ENCODE peak calls at places on chromosome 15, in ten cellular contexts. Z, R, W, E, P, D, C, M, N and H are unnamed samples.

GRCh38 chr15:90400759-90401314 is 12.8 kb downstream of the IQGAP1 start:
- DNase-seq in Z (peak; percentile 80), R (peak; percentile 65), W (peak; percentile 73), E (peak; percentile 51), P (peak; percentile 94), D (peak; percentile 74), C (peak; percentile 31), M (peak; percentile 95), N (peak; percentile 96), H (peak; percentile 97)

GRCh38 chr15:70437882-70438331 is 325.5 kb downstream of the UACA start:
- DNase-seq in Z (no peak), R (no peak), W (no peak), E (no peak), P (peak; percentile 61), D (peak; percentile 48), C (no peak), M (no peak), N (no peak), H (no peak)

GRCh38 chr15:56208185-56208584 is 35.5 kb downstream of the RFX7 start:
- DNase-seq in Z (no peak), R (no peak), W (no peak), E (no peak), P (no peak), D (no peak), C (no peak), M (no peak), N (no peak), H (no peak)

GRCh38 chr15:101491739-101492640 is 2.5 kb upstream of the PCSK6 start:
- DNase-seq in Z (no peak), R (no peak), W (no peak), E (no peak), P (no peak), D (no peak), C (no peak), M (no peak), N (no peak), H (no peak)

GRCh38 chr15:88015228-88015860 is 241.2 kb downstream of the NTRK3 start:
- DNase-seq in Z (no peak), R (no peak), W (no peak), E (no peak), P (no peak), D (no peak), C (no peak), M (no peak), N (no peak), H (no peak)

GRCh38 chr15:34271493-34271892 is 46.7 kb downstream of the EMC4 start:
- DNase-seq in Z (no peak), R (peak; percentile 29), W (no peak), E (no peak), P (peak; percentile 80), D (peak; percentile 60), C (no peak), M (peak; percentile 76), N (peak; percentile 31), H (peak; percentile 1)

GRCh38 chr15:49082960-49083359 is 36.7 kb upstream of the SECISBP2L start:
- DNase-seq in Z (no peak), R (no peak), W (no peak), E (no peak), P (no peak), D (no peak), C (no peak), M (peak; percentile 86), N (no peak), H (peak; percentile 57)

GRCh38 chr15:45181491-45182285 is 6.1 kb downstream of the SHF start:
- DNase-seq in Z (no peak), R (no peak), W (no peak), E (no peak), P (no peak), D (no peak), C (peak; percentile 89), M (peak; percentile 18), N (no peak), H (no peak)